ENCODE peak calls at places on chromosomes 7 and 10, in five cellular contexts. X is GM12892, J is HepG2, C is GM12891, V is SK-N-SH. S is an unnamed sample.

GRCh38 chr10:86263209-86263608 is 103.4 kb downstream of the GRID1 start:
- DNase-seq in X (no peak), V (peak), J (no peak), C (no peak), S (no peak)

GRCh38 chr7:136652635-136653370 is 215.6 kb upstream of the CHRM2 start:
- DNase-seq in J (no peak), X (no peak), C (no peak), V (no peak), S (no peak)

GRCh38 chr7:105224884-105225651 is 163.7 kb downstream of the SRPK2 start:
- DNase-seq in J (no peak), V (peak), X (no peak), C (no peak), S (no peak)

GRCh38 chr7:151085691-151086620 is at the start of gene AGAP3:
- DNase-seq in C (peak), V (peak), X (peak), J (peak), S (no peak)

GRCh38 chr7:39172137-39172536 is 194.4 kb downstream of the POU6F2 start:
- DNase-seq in V (no peak), J (no peak), C (no peak), X (no peak), S (no peak)

GRCh38 chr10:122461729-122462532 is 578 bp downstream of the HTRA1 start:
- DNase-seq in J (no peak), V (no peak), X (no peak), C (no peak), S (peak)

GRCh38 chr10:98316156-98316555 is 48.2 kb upstream of the LOXL4 start:
- DNase-seq in J (no peak), C (no peak), V (no peak), X (no peak), S (no peak)

GRCh38 chr10:97759157-97759980 is 12.4 kb downstream of the SFRP5 start:
- DNase-seq in X (peak), J (peak), V (peak), C (peak), S (peak)

GRCh38 chr10:71840177-71840711 is 10.8 kb downstream of the PSAP start:
- DNase-seq in X (no peak), J (no peak), C (no peak), V (peak), S (peak)

GRCh38 chr7:14321947-14322346 is 332.5 kb upstream of the ETV1 start:
- DNase-seq in X (no peak), J (no peak), C (no peak), V (no peak), S (no peak)

DNA sequence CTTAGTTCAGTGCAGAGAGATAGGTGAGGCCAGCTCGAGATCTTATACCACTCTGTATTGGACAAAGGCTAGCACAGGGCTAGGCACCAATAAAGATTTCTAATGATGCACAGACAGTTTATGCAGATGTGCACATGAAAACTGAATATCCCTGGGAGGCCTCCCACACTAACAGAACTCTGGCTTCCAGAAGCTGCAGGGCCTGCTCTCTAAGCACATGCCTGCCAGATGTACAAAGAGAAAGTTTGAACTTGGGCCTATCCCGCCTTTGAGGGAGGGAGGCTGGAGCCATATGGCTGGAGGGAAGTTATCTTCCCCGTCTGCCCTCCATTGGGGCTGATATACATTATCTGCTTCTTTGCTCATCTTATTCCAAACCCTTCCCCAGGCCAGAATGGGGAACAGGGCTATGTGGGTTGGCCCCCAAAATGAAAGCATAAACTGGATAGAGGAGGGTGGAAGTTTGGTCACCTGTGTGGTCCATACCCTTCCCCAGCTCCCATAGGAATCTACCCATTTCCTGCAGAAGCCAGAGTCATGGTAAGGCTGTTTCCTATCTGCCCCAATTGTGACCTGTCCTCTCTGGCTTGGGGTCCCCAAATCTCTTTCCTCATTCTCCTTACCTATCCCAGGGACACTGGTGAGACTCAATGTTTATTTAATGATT is 3.8 kb downstream of the KAZALD1 start:
- DNase-seq in J (no peak), V (no peak), X (no peak), C (no peak), S (no peak)
- TF ChIP-seq TAF1 in J (no peak), V (no peak), X (no peak), C (no peak), S (no peak)

GRCh38 chr10:60827791-60828488 is 49.7 kb downstream of the CDK1 start:
- DNase-seq in J (peak), X (no peak), V (no peak), C (no peak), S (no peak)
- TF ChIP-seq TAF1 in J (no peak), X (no peak), V (no peak), C (no peak), S (no peak)

GRCh38 chr10:125266541-125266940 is 106.2 kb upstream of the CTBP2 start:
- DNase-seq in X (no peak), V (no peak), C (no peak), J (no peak), S (no peak)

GRCh38 chr10:125264752-125265578 is 104.6 kb upstream of the CTBP2 start:
- DNase-seq in J (no peak), X (no peak), V (no peak), C (no peak), S (no peak)

GRCh38 chr10:125269716-125270115 is 109.4 kb upstream of the CTBP2 start:
- DNase-seq in J (no peak), X (no peak), C (no peak), V (no peak), S (no peak)

GRCh38 chr10:125265579-125265955 is 105.2 kb upstream of the CTBP2 start:
- DNase-seq in V (peak), X (no peak), C (no peak), J (no peak), S (no peak)

GRCh38 chr10:125266966-125267365 is 106.6 kb upstream of the CTBP2 start:
- DNase-seq in X (no peak), C (no peak), V (no peak), J (no peak), S (no peak)
- TF ChIP-seq TAF1 in X (no peak), C (no peak), V (no peak), J (no peak), S (no peak)

GRCh38 chr7:86295526-86295925 is 348.2 kb upstream of the GRM3 start:
- DNase-seq in C (no peak), J (no peak), V (no peak), X (no peak), S (no peak)
- TF ChIP-seq TAF1 in C (no peak), J (no peak), V (no peak), X (no peak), S (no peak)

GRCh38 chr7:82677064-82677463 is 233.5 kb upstream of the CACNA2D1 start:
- DNase-seq in X (no peak), J (no peak), C (no peak), V (peak), S (no peak)
- TF ChIP-seq TAF1 in X (no peak), J (no peak), C (no peak), V (no peak), S (no peak)

GRCh38 chr10:26780793-26781601 is 79.8 kb downstream of the ABI1 start:
- DNase-seq in C (no peak), X (no peak), V (no peak), J (no peak), S (no peak)
- TF ChIP-seq TAF1 in C (no peak), X (no peak), V (peak), J (no peak), S (no peak)

S was measured in H1.